ENCODE peak calls at places on chromosomes 7 and 10, in four cellular contexts. One of them, this sample, is unnamed.

GRCh38 chr7:31443457-31443856 is 70.4 kb upstream of the ITPRID1 start:
- DNase-seq in glomerular endothelial cell: peak; percentile 20
- DNase-seq in stimulated activated CD4-positive, alpha-beta T cell treated with anti-CD3 and anti-CD28 coated beads, Interleukin-1b, Interleukin-23, amount 100 ng/mL, for 1 hour: no peak
- DNase-seq in cardiac muscle cell: peak; percentile 61
- DNase-seq in this sample: peak; percentile 15

GRCh38 chr10:132137111-132138072 is 49.4 kb upstream of the DPYSL4 start:
- DNase-seq in glomerular endothelial cell: no peak
- DNase-seq in stimulated activated CD4-positive, alpha-beta T cell treated with anti-CD3 and anti-CD28 coated beads, Interleukin-1b, Interleukin-23, amount 100 ng/mL, for 1 hour: no peak
- DNase-seq in cardiac muscle cell: no peak
- DNase-seq in this sample: no peak

GRCh38 chr7:17301491-17302101 is 3.1 kb downstream of the AHR start:
- DNase-seq in glomerular endothelial cell: no peak
- DNase-seq in stimulated activated CD4-positive, alpha-beta T cell treated with anti-CD3 and anti-CD28 coated beads, Interleukin-1b, Interleukin-23, amount 100 ng/mL, for 1 hour: peak; percentile 15
- DNase-seq in cardiac muscle cell: peak; percentile 62
- DNase-seq in this sample: no peak

GRCh38 chr7:129066290-129067131 is 11.6 kb upstream of the TNPO3 start:
- DNase-seq in glomerular endothelial cell: no peak
- DNase-seq in stimulated activated CD4-positive, alpha-beta T cell treated with anti-CD3 and anti-CD28 coated beads, Interleukin-1b, Interleukin-23, amount 100 ng/mL, for 1 hour: no peak
- DNase-seq in cardiac muscle cell: peak; percentile 73
- DNase-seq in this sample: no peak

GRCh38 chr10:122154034-122154732 is 116.9 kb upstream of the BTBD16 start:
- DNase-seq in glomerular endothelial cell: no peak
- DNase-seq in stimulated activated CD4-positive, alpha-beta T cell treated with anti-CD3 and anti-CD28 coated beads, Interleukin-1b, Interleukin-23, amount 100 ng/mL, for 1 hour: no peak
- DNase-seq in cardiac muscle cell: no peak
- DNase-seq in this sample: no peak

GRCh38 chr7:106029941-106030340 is 66.9 kb downstream of the CDHR3 start:
- DNase-seq in glomerular endothelial cell: no peak
- DNase-seq in stimulated activated CD4-positive, alpha-beta T cell treated with anti-CD3 and anti-CD28 coated beads, Interleukin-1b, Interleukin-23, amount 100 ng/mL, for 1 hour: no peak
- DNase-seq in cardiac muscle cell: no peak
- DNase-seq in this sample: no peak

GRCh38 chr10:84138478-84139125 is 707 bp upstream of the GHITM start:
- DNase-seq in glomerular endothelial cell: no peak
- DNase-seq in stimulated activated CD4-positive, alpha-beta T cell treated with anti-CD3 and anti-CD28 coated beads, Interleukin-1b, Interleukin-23, amount 100 ng/mL, for 1 hour: peak; percentile 32
- DNase-seq in cardiac muscle cell: no peak
- DNase-seq in this sample: no peak

GRCh38 chr10:119412244-119412750 is 130.2 kb downstream of the RGS10 start:
- DNase-seq in glomerular endothelial cell: no peak
- DNase-seq in stimulated activated CD4-positive, alpha-beta T cell treated with anti-CD3 and anti-CD28 coated beads, Interleukin-1b, Interleukin-23, amount 100 ng/mL, for 1 hour: no peak
- DNase-seq in cardiac muscle cell: peak; percentile 78
- DNase-seq in this sample: no peak

GRCh38 chr10:74213571-74214162 is 62.6 kb downstream of the ADK start:
- DNase-seq in glomerular endothelial cell: no peak
- DNase-seq in stimulated activated CD4-positive, alpha-beta T cell treated with anti-CD3 and anti-CD28 coated beads, Interleukin-1b, Interleukin-23, amount 100 ng/mL, for 1 hour: peak; percentile 9
- DNase-seq in cardiac muscle cell: peak; percentile 68
- DNase-seq in this sample: no peak

GRCh38 chr10:24947304-24948097 is 4.9 kb downstream of the PRTFDC1 start:
- DNase-seq in glomerular endothelial cell: no peak
- DNase-seq in stimulated activated CD4-positive, alpha-beta T cell treated with anti-CD3 and anti-CD28 coated beads, Interleukin-1b, Interleukin-23, amount 100 ng/mL, for 1 hour: no peak
- DNase-seq in cardiac muscle cell: peak; percentile 80
- DNase-seq in this sample: no peak

This sample was measured in CMK.